ENCODE peak calls at places on chromosomes 2 and 18, in four cellular contexts. D is CD4-positive, alpha-beta T cell; I is sciatic nerve; L is GM13977. S is an unnamed sample.

GRCh38 chr2:223901311-223901710 is 43.8 kb downstream of the WDFY1 start:
- DNase-seq in D (no peak), I (no peak), L (no peak), S (no peak)

GRCh38 chr2:216015722-216016464 is 2.5 kb upstream of the MREG start:
- DNase-seq in D (no peak), I (no peak), L (peak; percentile 76), S (peak; percentile 79)

GRCh38 chr2:55804535-55804934 is 110.9 kb upstream of the PNPT1 start:
- DNase-seq in D (no peak), I (no peak), L (no peak), S (no peak)

GRCh38 chr2:71711470-71711857 is 258.1 kb downstream of the DYSF start:
- DNase-seq in D (no peak), I (peak; percentile 65), L (no peak), S (no peak)

GRCh38 chr2:31318360-31319336 is 84.7 kb downstream of the EHD3 start:
- DNase-seq in D (peak; percentile 6), I (no peak), L (peak; percentile 30), S (peak; percentile 32)

GRCh38 chr2:101188683-101189405 is 37.7 kb upstream of the TBC1D8 start:
- DNase-seq in D (no peak), I (no peak), L (no peak), S (no peak)

GRCh38 chr2:80256396-80257167 is 48.0 kb downstream of the LRRTM1 start:
- DNase-seq in D (no peak), I (no peak), L (no peak), S (no peak)

GRCh38 chr2:31748041-31748440 is 167.3 kb upstream of the SRD5A2 start:
- DNase-seq in D (no peak), I (no peak), L (no peak), S (no peak)

GRCh38 chr2:195898505-195898904 is 170.1 kb downstream of the DNAH7 start:
- DNase-seq in D (no peak), I (peak; percentile 86), L (no peak), S (no peak)

GRCh38 chr18:77711096-77711495 is 461.4 kb downstream of the GALR1 start:
- DNase-seq in D (no peak), I (no peak), L (no peak), S (no peak)

GRCh38 chr2:136448435-136448834 is 316.9 kb upstream of the THSD7B start:
- DNase-seq in D (no peak), I (no peak), L (no peak), S (no peak)

GRCh38 chr2:45267062-45267702 is 257.9 kb upstream of the SIX2 start:
- DNase-seq in D (no peak), I (no peak), L (no peak), S (no peak)

GRCh38 chr2:8966123-8966908 is 37.2 kb downstream of the MBOAT2 start:
- DNase-seq in D (no peak), I (no peak), L (no peak), S (no peak)

GRCh38 chr2:71830497-71831207 is 317.0 kb downstream of the CYP26B1 start:
- DNase-seq in D (no peak), I (no peak), L (no peak), S (no peak)

GRCh38 chr2:98709530-98709929 is 21.4 kb downstream of the MGAT4A start:
- DNase-seq in D (no peak), I (no peak), L (no peak), S (no peak)

GRCh38 chr2:141557329-141558098 is 573.3 kb downstream of the LRP1B start:
- DNase-seq in D (no peak), I (no peak), L (no peak), S (no peak)

GRCh38 chr2:209499071-209499470 is 75.2 kb downstream of the MAP2 start:
- DNase-seq in D (no peak), I (no peak), L (no peak), S (no peak)

GRCh38 chr18:31489311-31489710 is 8.7 kb upstream of the DSG2 start:
- DNase-seq in D (no peak), I (no peak), L (no peak), S (no peak)

GRCh38 chr2:26521054-26521912 is 43.4 kb upstream of the OTOF start:
- DNase-seq in D (no peak), I (no peak), L (peak; percentile 57), S (peak; percentile 50)

GRCh38 chr2:197889041-197889440 is 84.6 kb downstream of the PLCL1 start:
- DNase-seq in D (no peak), I (no peak), L (peak; percentile 56), S (peak; percentile 69)

GRCh38 chr2:19114754-19115231 is 243.6 kb downstream of the OSR1 start:
- DNase-seq in D (no peak), I (no peak), L (no peak), S (no peak)

GRCh38 chr2:231037202-231037730 is at the start of gene C2orf72:
- DNase-seq in D (no peak), I (no peak), L (peak; percentile 62), S (peak; percentile 71)

GRCh38 chr2:160043265-160043664 is 19.1 kb downstream of the PLA2R1 start:
- DNase-seq in D (no peak), I (no peak), L (no peak), S (no peak)

GRCh38 chr18:44185981-44186380 is 494.7 kb upstream of the SETBP1 start:
- DNase-seq in D (no peak), I (no peak), L (no peak), S (no peak)

GRCh38 chr2:126895336-126895735 is 3.4 kb upstream of the TEX51 start:
- DNase-seq in D (no peak), I (peak; percentile 13), L (no peak), S (no peak)

GRCh38 chr2:224579411-224579810 is 5.8 kb downstream of the CUL3 start:
- DNase-seq in D (no peak), I (no peak), L (no peak), S (no peak)

S was measured in GM20000.